ENCODE peak calls at places on chromosomes 4 and X, in five cellular contexts. One of them, this sample, is unnamed.

GRCh38 chr4:116942315-116942714 is 143.1 kb downstream of the TRAM1L1 start:
- DNase-seq in BJ: no peak
- DNase-seq in fibroblast of lung: no peak
- DNase-seq in HL-60: no peak
- DNase-seq in AG04450: no peak
- DNase-seq in this sample: no peak

GRCh38 chr4:177380730-177381287 is 61.4 kb downstream of the AGA start:
- DNase-seq in BJ: no peak
- DNase-seq in fibroblast of lung: no peak
- DNase-seq in HL-60: peak
- DNase-seq in AG04450: no peak
- DNase-seq in this sample: no peak

GRCh38 chr4:7270121-7270520 is 77.8 kb downstream of the SORCS2 start:
- DNase-seq in BJ: no peak
- DNase-seq in fibroblast of lung: no peak
- DNase-seq in HL-60: no peak
- DNase-seq in AG04450: no peak
- DNase-seq in this sample: no peak

GRCh38 chr4:100462206-100462605 is 55.6 kb downstream of the EMCN start:
- DNase-seq in BJ: no peak
- DNase-seq in fibroblast of lung: peak
- DNase-seq in HL-60: no peak
- DNase-seq in AG04450: no peak
- DNase-seq in this sample: no peak

GRCh38 chr4:174225247-174226054 is 58.0 kb downstream of the FBXO8 start:
- DNase-seq in BJ: no peak
- DNase-seq in fibroblast of lung: no peak
- DNase-seq in HL-60: no peak
- DNase-seq in AG04450: no peak
- DNase-seq in this sample: no peak

GRCh38 chr4:128858875-128859696 is 49.6 kb downstream of the JADE1 start:
- DNase-seq in BJ: peak
- DNase-seq in fibroblast of lung: peak
- DNase-seq in HL-60: no peak
- DNase-seq in AG04450: peak
- DNase-seq in this sample: no peak

GRCh38 chrX:10197597-10198210 is 40.9 kb downstream of the CLCN4 start:
- DNase-seq in BJ: no peak
- DNase-seq in fibroblast of lung: peak
- DNase-seq in HL-60: no peak
- DNase-seq in AG04450: no peak
- DNase-seq in this sample: no peak

GRCh38 chrX:12089740-12090139 is 48.5 kb upstream of the FRMPD4 start:
- DNase-seq in BJ: no peak
- DNase-seq in fibroblast of lung: no peak
- DNase-seq in HL-60: no peak
- DNase-seq in AG04450: no peak
- DNase-seq in this sample: no peak

GRCh38 chrX:17511556-17511955 is 136.6 kb downstream of the NHS start:
- DNase-seq in BJ: no peak
- DNase-seq in fibroblast of lung: peak
- DNase-seq in HL-60: no peak
- DNase-seq in AG04450: no peak
- DNase-seq in this sample: no peak

GRCh38 chr4:37421614-37422013 is 177.1 kb downstream of the NWD2 start:
- DNase-seq in BJ: no peak
- DNase-seq in fibroblast of lung: no peak
- DNase-seq in HL-60: no peak
- DNase-seq in AG04450: no peak
- DNase-seq in this sample: no peak

GRCh38 chr4:140213116-140213515 is 59.1 kb upstream of the MAML3 start:
- DNase-seq in BJ: no peak
- DNase-seq in fibroblast of lung: no peak
- DNase-seq in HL-60: no peak
- DNase-seq in AG04450: no peak
- DNase-seq in this sample: no peak

GRCh38 chr4:140212171-140212570 is 58.2 kb upstream of the MAML3 start:
- DNase-seq in BJ: no peak
- DNase-seq in fibroblast of lung: no peak
- DNase-seq in HL-60: no peak
- DNase-seq in AG04450: no peak
- DNase-seq in this sample: no peak

GRCh38 chr4:140211693-140212092 is 57.7 kb upstream of the MAML3 start:
- DNase-seq in BJ: no peak
- DNase-seq in fibroblast of lung: no peak
- DNase-seq in HL-60: no peak
- DNase-seq in AG04450: no peak
- DNase-seq in this sample: no peak

GRCh38 chr4:140212646-140213045 is 58.7 kb upstream of the MAML3 start:
- DNase-seq in BJ: no peak
- DNase-seq in fibroblast of lung: no peak
- DNase-seq in HL-60: no peak
- DNase-seq in AG04450: no peak
- DNase-seq in this sample: no peak

GRCh38 chr4:140213736-140214135 is 59.8 kb upstream of the MAML3 start:
- DNase-seq in BJ: no peak
- DNase-seq in fibroblast of lung: peak
- DNase-seq in HL-60: no peak
- DNase-seq in AG04450: no peak
- DNase-seq in this sample: no peak
- H3K4me3 ChIP-seq in BJ: no peak
- H3K4me3 ChIP-seq in fibroblast of lung: no peak
- H3K4me3 ChIP-seq in HL-60: no peak
- H3K4me3 ChIP-seq in AG04450: no peak
- H3K4me3 ChIP-seq in this sample: no peak

GRCh38 chrX:153649178-153649914 is 2.3 kb downstream of the DUSP9 start:
- DNase-seq in BJ: no peak
- DNase-seq in fibroblast of lung: no peak
- DNase-seq in HL-60: peak
- DNase-seq in AG04450: no peak
- DNase-seq in this sample: peak

GRCh38 chrX:153650959-153651358 is 4.0 kb downstream of the DUSP9 start:
- DNase-seq in BJ: no peak
- DNase-seq in fibroblast of lung: no peak
- DNase-seq in HL-60: no peak
- DNase-seq in AG04450: no peak
- DNase-seq in this sample: no peak

GRCh38 chrX:153653556-153653955 is 6.6 kb downstream of the DUSP9 start:
- DNase-seq in BJ: no peak
- DNase-seq in fibroblast of lung: no peak
- DNase-seq in HL-60: no peak
- DNase-seq in AG04450: no peak
- DNase-seq in this sample: no peak

GRCh38 chrX:153649915-153650782 is 3.1 kb downstream of the DUSP9 start:
- DNase-seq in BJ: no peak
- DNase-seq in fibroblast of lung: no peak
- DNase-seq in HL-60: no peak
- DNase-seq in AG04450: no peak
- DNase-seq in this sample: no peak

DNA sequence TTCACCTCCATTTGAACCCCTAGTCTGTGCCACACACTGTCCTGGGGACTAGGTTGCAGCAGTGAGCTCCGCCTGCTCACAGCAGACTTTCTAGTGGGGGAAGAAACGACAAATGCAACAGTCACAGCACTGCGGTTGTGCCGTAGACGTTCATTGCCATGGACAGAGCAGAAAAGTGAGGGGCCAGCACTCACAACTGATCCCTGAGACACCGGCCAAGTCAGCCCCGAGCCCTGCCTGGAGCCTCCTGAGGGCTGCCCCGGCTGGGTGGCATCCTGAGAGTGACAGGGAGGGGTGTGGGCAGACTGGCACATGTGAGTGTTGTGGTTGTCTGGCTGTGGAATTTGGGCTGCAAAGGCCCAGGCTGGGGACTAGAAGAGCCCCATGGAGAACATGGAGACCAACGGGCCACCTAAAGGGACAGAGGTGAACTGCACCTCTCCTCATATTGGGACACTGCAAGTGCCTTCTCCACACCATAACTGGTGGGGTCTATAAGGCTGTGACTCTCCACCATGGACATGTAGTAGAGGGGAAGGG is 4.6 kb downstream of the DUSP9 start:
- DNase-seq in BJ: no peak
- DNase-seq in fibroblast of lung: no peak
- DNase-seq in HL-60: peak
- DNase-seq in AG04450: no peak
- DNase-seq in this sample: peak
- TF ChIP-seq CTCF in BJ: peak
- TF ChIP-seq CTCF in fibroblast of lung: peak
- TF ChIP-seq CTCF in HL-60: peak
- TF ChIP-seq CTCF in AG04450: peak
- TF ChIP-seq CTCF in this sample: no peak

DNA sequence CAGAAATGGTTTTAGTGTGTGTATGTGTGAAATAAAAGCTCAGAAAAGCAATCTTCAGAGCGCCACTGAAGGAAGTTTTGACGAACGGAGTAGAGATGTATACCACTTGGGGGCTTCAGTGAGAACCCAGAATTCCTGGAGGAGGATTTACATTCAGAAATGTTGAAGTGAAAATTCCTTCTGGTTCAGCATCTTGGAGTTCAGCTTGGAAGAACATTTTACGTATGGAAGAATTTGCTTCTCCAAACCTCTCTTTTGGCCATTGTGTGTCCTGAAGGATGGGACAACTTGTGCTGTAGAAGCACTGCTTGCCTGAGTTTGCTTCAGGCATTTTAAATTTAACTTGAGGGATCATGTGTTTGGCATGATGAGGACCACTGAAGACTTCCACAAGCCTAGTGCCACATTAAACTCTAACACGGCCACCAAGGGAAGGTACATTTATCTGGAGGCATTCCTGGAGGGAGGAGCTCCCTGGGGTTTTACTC is 704 bp downstream of the SHROOM3 start:
- DNase-seq in BJ: no peak
- DNase-seq in fibroblast of lung: peak
- DNase-seq in HL-60: no peak
- DNase-seq in AG04450: no peak
- DNase-seq in this sample: no peak
- H3K4me3 ChIP-seq in BJ: peak
- H3K4me3 ChIP-seq in fibroblast of lung: peak
- H3K4me3 ChIP-seq in HL-60: no peak
- H3K4me3 ChIP-seq in AG04450: no peak
- H3K4me3 ChIP-seq in this sample: no peak

GRCh38 chr4:53801373-53801772 is 210.1 kb upstream of the LNX1 start:
- DNase-seq in BJ: no peak
- DNase-seq in fibroblast of lung: no peak
- DNase-seq in HL-60: no peak
- DNase-seq in AG04450: no peak
- DNase-seq in this sample: no peak

GRCh38 chr4:53802500-53802899 is 211.2 kb upstream of the LNX1 start:
- DNase-seq in BJ: no peak
- DNase-seq in fibroblast of lung: no peak
- DNase-seq in HL-60: no peak
- DNase-seq in AG04450: no peak
- DNase-seq in this sample: no peak

GRCh38 chr4:53800741-53801140 is 209.5 kb upstream of the LNX1 start:
- DNase-seq in BJ: no peak
- DNase-seq in fibroblast of lung: no peak
- DNase-seq in HL-60: no peak
- DNase-seq in AG04450: no peak
- DNase-seq in this sample: no peak

GRCh38 chr4:53805291-53805690 is 214.0 kb upstream of the LNX1 start:
- DNase-seq in BJ: no peak
- DNase-seq in fibroblast of lung: no peak
- DNase-seq in HL-60: no peak
- DNase-seq in AG04450: no peak
- DNase-seq in this sample: no peak

DNA sequence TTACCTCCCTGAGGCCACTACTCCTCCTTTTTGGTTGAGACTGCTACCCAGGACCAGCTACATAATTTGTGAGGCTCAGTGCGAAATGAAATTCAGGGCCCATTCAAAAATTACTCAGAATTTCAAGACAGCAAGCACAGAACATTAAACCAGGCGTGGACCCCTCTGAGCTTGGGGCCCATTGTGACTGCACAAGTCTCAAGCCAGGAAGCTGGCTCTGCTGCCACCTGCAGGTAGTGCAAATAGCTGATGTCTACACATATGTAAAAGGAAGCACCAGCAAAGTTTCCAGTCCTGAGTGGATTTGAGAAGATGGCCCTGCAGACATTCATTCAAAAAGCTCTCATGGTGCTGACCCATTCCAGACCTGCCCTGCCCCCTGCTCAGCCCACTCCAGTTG is 213.4 kb upstream of the LNX1 start:
- DNase-seq in BJ: no peak
- DNase-seq in fibroblast of lung: no peak
- DNase-seq in HL-60: peak
- DNase-seq in AG04450: no peak
- DNase-seq in this sample: peak
- TF ChIP-seq CTCF in BJ: peak
- TF ChIP-seq CTCF in fibroblast of lung: peak
- TF ChIP-seq CTCF in HL-60: peak
- TF ChIP-seq CTCF in AG04450: peak
- TF ChIP-seq CTCF in this sample: peak

GRCh38 chrX:153524234-153524633 is 6.8 kb downstream of the ATP2B3 start:
- DNase-seq in BJ: no peak
- DNase-seq in fibroblast of lung: no peak
- DNase-seq in HL-60: no peak
- DNase-seq in AG04450: no peak
- DNase-seq in this sample: no peak

GRCh38 chrX:153526040-153526439 is 8.6 kb downstream of the ATP2B3 start:
- DNase-seq in BJ: no peak
- DNase-seq in fibroblast of lung: no peak
- DNase-seq in HL-60: no peak
- DNase-seq in AG04450: no peak
- DNase-seq in this sample: no peak

GRCh38 chrX:153523269-153523668 is 5.8 kb downstream of the ATP2B3 start:
- DNase-seq in BJ: no peak
- DNase-seq in fibroblast of lung: no peak
- DNase-seq in HL-60: no peak
- DNase-seq in AG04450: no peak
- DNase-seq in this sample: no peak

GRCh38 chrX:153526801-153527599 is 9.6 kb downstream of the ATP2B3 start:
- DNase-seq in BJ: no peak
- DNase-seq in fibroblast of lung: no peak
- DNase-seq in HL-60: no peak
- DNase-seq in AG04450: no peak
- DNase-seq in this sample: no peak

DNA sequence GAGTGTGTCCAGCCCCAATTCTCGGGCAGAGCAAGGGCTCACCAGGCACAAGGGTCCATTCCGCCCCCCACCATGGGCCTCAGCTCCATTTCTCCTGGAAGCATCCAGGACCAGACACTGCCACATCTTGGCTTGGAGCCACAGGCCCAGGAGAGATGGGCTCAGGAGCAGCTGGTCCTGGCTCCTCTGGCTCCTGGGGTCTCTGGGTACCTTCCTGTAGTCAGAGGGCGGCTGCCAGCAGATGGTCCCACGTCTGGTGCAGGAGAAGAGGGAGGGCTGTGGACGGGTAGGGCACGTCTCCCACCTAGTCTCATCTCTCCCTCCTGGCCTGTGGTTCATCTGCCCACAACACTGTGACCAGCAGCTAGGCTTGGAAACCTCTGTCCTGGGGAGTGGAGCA is 8.0 kb downstream of the ATP2B3 start:
- DNase-seq in BJ: no peak
- DNase-seq in fibroblast of lung: no peak
- DNase-seq in HL-60: no peak
- DNase-seq in AG04450: no peak
- DNase-seq in this sample: no peak
- H3K4me3 ChIP-seq in BJ: no peak
- H3K4me3 ChIP-seq in fibroblast of lung: no peak
- H3K4me3 ChIP-seq in HL-60: no peak
- H3K4me3 ChIP-seq in AG04450: no peak
- H3K4me3 ChIP-seq in this sample: no peak

This sample was measured in Caco-2.